ENCODE peak calls at places on chromosomes 7 and 10, in ten cellular contexts. R is fibroblast of lung, B is neural progenitor cell, O is hepatocyte, M is mammary epithelial cell, G is keratinocyte, W is HepG2, U is GM23248, E is PC-3, N is MM.1S. K is an unnamed sample.

GRCh38 chr7:148264933-148265557 is 325.5 kb upstream of the C7orf33 start:
- DNase-seq in R (peak; percentile 47), B (peak; percentile 76), O (peak; percentile 70), M (peak; percentile 16), G (no peak), W (peak; percentile 30), U (peak; percentile 63), E (peak; percentile 69), N (peak; percentile 78), K (peak; percentile 91)

GRCh38 chr7:98945852-98946251 is 67.5 kb downstream of the TRRAP start:
- DNase-seq in R (no peak), B (no peak), O (no peak), M (no peak), G (no peak), W (no peak), U (no peak), E (no peak), N (no peak), K (no peak)

GRCh38 chr10:96606216-96606615 is 19.4 kb upstream of the TM9SF3 start:
- DNase-seq in R (no peak), B (no peak), O (peak; percentile 43), M (no peak), G (no peak), W (no peak), U (peak; percentile 26), E (peak; percentile 17), N (no peak), K (no peak)

GRCh38 chr10:11483189-11484148 is 128.0 kb downstream of the USP6NL start:
- DNase-seq in R (no peak), B (no peak), O (no peak), M (no peak), G (no peak), W (no peak), U (no peak), E (no peak), N (no peak), K (no peak)

GRCh38 chr10:108072466-108072865 is 908.0 kb upstream of the SORCS1 start:
- DNase-seq in R (no peak), B (no peak), O (no peak), M (no peak), G (no peak), W (no peak), U (no peak), E (no peak), N (no peak), K (no peak)

GRCh38 chr10:19877466-19878255 is 61.4 kb downstream of the PLXDC2 start:
- DNase-seq in R (no peak), B (no peak), O (no peak), M (no peak), G (no peak), W (no peak), U (no peak), E (no peak), N (no peak), K (peak; percentile 12)

GRCh38 chr7:31633894-31634494 is 53.0 kb upstream of the PPP1R17 start:
- DNase-seq in R (peak; percentile 45), B (peak; percentile 82), O (peak; percentile 84), M (peak; percentile 48), G (peak; percentile 11), W (peak; percentile 56), U (peak; percentile 69), E (peak; percentile 80), N (peak; percentile 43), K (peak; percentile 86)

GRCh38 chr7:156639426-156640256 is 933 bp upstream of the RNF32 start:
- DNase-seq in R (peak; percentile 8), B (peak; percentile 10), O (no peak), M (no peak), G (no peak), W (no peak), U (peak; percentile 44), E (no peak), N (no peak), K (peak; percentile 53)

GRCh38 chr7:84790873-84791272 is 396.0 kb downstream of the SEMA3D start:
- DNase-seq in R (peak; percentile 91), B (no peak), O (no peak), M (no peak), G (no peak), W (no peak), U (peak; percentile 79), E (no peak), N (no peak), K (no peak)

GRCh38 chr10:72344932-72345331 is 9.8 kb downstream of the DNAJB12 start:
- DNase-seq in R (no peak), B (no peak), O (no peak), M (no peak), G (no peak), W (no peak), U (no peak), E (no peak), N (no peak), K (no peak)

GRCh38 chr7:3835102-3835501 is 534.0 kb downstream of the SDK1 start:
- DNase-seq in R (no peak), B (no peak), O (no peak), M (peak; percentile 74), G (no peak), W (no peak), U (no peak), E (peak; percentile 66), N (no peak), K (no peak)

DNA sequence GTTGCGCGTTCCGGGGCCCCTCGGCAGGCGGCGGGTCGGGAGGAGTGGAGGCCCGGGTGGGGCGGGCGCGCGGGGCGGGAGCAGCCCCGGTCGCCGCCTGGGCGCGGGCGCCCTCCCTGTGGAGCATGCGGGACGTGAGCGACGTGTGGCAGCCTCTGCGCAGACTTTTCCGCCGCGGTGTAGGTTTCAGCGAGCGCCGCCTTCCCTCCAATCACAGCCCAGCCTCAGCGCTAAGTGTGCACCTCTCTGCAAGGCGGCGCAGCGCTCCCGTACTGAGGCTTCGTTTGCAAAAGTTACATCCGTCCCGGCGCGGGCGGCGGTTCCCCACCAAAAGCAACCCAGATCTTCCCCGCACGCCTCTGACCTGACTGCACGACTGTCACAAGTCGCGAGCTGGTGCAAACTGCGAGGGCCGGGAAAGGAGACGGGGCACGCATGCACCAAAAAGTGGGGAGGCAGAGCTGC is 1.2 kb upstream of the PFKFB3 start:
- DNase-seq in R (peak; percentile 44), B (peak; percentile 88), O (peak; percentile 78), M (peak; percentile 74), G (no peak), W (peak; percentile 39), U (peak; percentile 82), E (peak; percentile 67), N (peak; percentile 86), K (peak; percentile 68)
- TF ChIP-seq EZH2 in R (no peak), B (peak; percentile 21), O (no peak), M (no peak), G (no peak), W (no peak), U (no peak), E (no peak), N (no peak), K (peak; percentile 65)

GRCh38 chr10:99535764-99536399 is 3.1 kb downstream of the NKX2-3 start:
- DNase-seq in R (no peak), B (peak; percentile 49), O (no peak), M (no peak), G (no peak), W (no peak), U (no peak), E (no peak), N (no peak), K (peak; percentile 59)
- TF ChIP-seq EZH2 in R (no peak), B (no peak), O (no peak), M (peak; percentile 60), G (no peak), W (no peak), U (peak; percentile 24), E (no peak), N (no peak), K (peak; percentile 100)

DNA sequence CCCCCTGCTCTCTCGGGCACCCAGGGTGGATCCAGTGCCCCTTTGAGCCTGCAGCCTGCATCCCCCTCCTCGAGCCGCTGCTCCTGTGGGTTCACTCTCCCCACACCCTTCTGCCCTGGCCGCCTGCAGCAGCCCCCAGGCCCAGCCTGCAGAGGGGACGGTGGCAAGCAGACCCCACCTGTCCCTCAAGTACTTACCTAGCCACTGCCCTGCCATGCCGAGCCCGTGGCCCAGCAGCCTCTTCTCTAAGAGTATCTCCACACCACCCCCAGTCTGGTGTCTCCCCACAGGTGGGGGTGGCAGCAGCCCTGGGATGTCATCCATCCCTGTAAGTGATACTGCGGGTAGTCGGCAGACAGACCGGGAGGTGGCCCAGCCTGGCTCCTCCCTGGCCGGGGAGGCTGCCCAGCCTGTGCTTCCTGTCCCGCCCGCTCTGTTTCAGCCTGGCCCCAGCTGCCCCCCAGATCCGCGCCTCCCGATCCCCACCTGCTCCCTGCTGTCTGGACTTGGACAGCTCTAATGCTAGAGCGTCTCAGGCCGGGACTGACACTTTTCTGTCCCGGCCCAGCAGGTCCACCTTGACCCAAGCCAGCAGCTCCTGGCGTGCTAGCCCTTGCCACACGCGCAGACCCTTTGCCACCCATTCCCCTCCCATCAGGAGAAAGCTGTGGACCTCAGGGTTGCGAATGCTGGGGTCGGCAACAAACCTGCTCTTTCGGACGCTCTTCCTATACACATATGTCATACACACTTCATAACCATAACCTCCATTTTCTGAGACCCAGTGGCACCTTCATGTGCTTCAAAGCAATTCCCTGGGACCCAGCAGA is 25.0 kb downstream of the YKT6 start:
- DNase-seq in R (no peak), B (no peak), O (no peak), M (no peak), G (no peak), W (no peak), U (peak; percentile 34), E (no peak), N (no peak), K (no peak)
- TF ChIP-seq EZH2 in R (peak; percentile 78), B (no peak), O (no peak), M (no peak), G (no peak), W (no peak), U (no peak), E (no peak), N (no peak), K (no peak)

GRCh38 chr7:157990226-157990877 is 597.3 kb downstream of the PTPRN2 start:
- DNase-seq in R (no peak), B (no peak), O (no peak), M (no peak), G (no peak), W (no peak), U (no peak), E (no peak), N (no peak), K (no peak)

GRCh38 chr7:157991761-157992160 is 595.9 kb downstream of the PTPRN2 start:
- DNase-seq in R (no peak), B (no peak), O (no peak), M (no peak), G (no peak), W (no peak), U (no peak), E (no peak), N (no peak), K (no peak)

GRCh38 chr7:157991351-157991750 is 596.3 kb downstream of the PTPRN2 start:
- DNase-seq in R (no peak), B (no peak), O (no peak), M (no peak), G (no peak), W (no peak), U (no peak), E (no peak), N (no peak), K (no peak)

GRCh38 chr7:157989611-157990010 is 598.0 kb downstream of the PTPRN2 start:
- DNase-seq in R (no peak), B (no peak), O (no peak), M (no peak), G (no peak), W (no peak), U (no peak), E (no peak), N (no peak), K (no peak)

DNA sequence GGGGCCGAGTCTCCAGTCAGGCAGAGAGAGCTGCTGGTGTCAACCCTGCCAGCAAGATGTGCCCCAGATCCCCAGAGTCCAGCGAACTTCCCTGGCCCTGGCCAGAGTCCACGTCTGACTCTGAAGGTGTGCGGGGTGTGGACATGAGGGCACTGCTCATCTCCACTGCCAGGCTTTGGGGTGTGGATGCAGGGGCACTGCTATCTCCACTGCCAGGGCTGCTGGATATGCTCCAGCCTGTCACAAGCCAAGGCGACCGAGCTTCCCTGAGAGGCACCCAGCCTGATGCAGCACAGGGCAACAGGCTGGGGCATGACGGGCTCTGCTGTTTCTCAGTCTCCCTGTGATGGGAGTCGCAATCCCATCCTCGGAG is 596.8 kb downstream of the PTPRN2 start:
- DNase-seq in R (no peak), B (no peak), O (no peak), M (no peak), G (no peak), W (no peak), U (no peak), E (no peak), N (no peak), K (no peak)
- TF ChIP-seq EZH2 in R (no peak), B (no peak), O (no peak), M (no peak), G (no peak), W (no peak), U (no peak), E (no peak), N (no peak), K (no peak)

K was measured in GM23338.